ENCODE peak calls at places on chromosome X, in six cellular contexts. Z is stomach, L is left ventricle myocardium inferior, B is breast epithelium, X is psoas muscle, G is cardiac muscle cell. E is an unnamed sample.

GRCh38 chrX:23344208-23344903 is 9.7 kb downstream of the PTCHD1 start:
- DNase-seq in Z (no peak), L (no peak), B (no peak), X (no peak), G (no peak), E (no peak)

GRCh38 chrX:13898084-13898483 is 81.2 kb upstream of the GPM6B start:
- DNase-seq in Z (no peak), L (no peak), B (no peak), X (no peak), G (peak; percentile 58), E (peak; percentile 25)

GRCh38 chrX:41085105-41085882 is at the start of gene USP9X:
- DNase-seq in Z (peak; percentile 92), L (peak; percentile 88), B (peak; percentile 91), X (peak; percentile 97), G (peak; percentile 94), E (peak; percentile 88)

GRCh38 chrX:13029341-13029740 is 15.1 kb downstream of the FAM9C start:
- DNase-seq in Z (peak; percentile 71), L (peak; percentile 59), B (no peak), X (peak; percentile 64), G (peak; percentile 59), E (peak; percentile 71)

GRCh38 chrX:147763131-147763530 is 148.6 kb upstream of the FMR1 start:
- DNase-seq in Z (no peak), L (no peak), B (no peak), X (no peak), G (no peak), E (no peak)

GRCh38 chrX:40176979-40177430 is 79.2 kb upstream of the BCOR start:
- DNase-seq in Z (no peak), L (no peak), B (no peak), X (peak; percentile 69), G (no peak), E (no peak)

GRCh38 chrX:143121471-143121870 is 95.7 kb downstream of the SPANXN4 start:
- DNase-seq in Z (no peak), L (no peak), B (no peak), X (no peak), G (no peak), E (no peak)

GRCh38 chrX:576904-577303 is 53.7 kb upstream of the SHOX start:
- DNase-seq in Z (no peak), L (no peak), B (no peak), X (no peak), G (no peak), E (no peak)

GRCh38 chrX:121823406-121823805 is 776.0 kb downstream of the GLUD2 start:
- DNase-seq in Z (no peak), L (no peak), B (no peak), X (no peak), G (no peak), E (no peak)

GRCh38 chrX:71621644-71622346 is 3.5 kb upstream of the CXCR3 start:
- DNase-seq in Z (no peak), L (no peak), B (no peak), X (no peak), G (peak; percentile 20), E (peak; percentile 6)

GRCh38 chrX:46737041-46737440 is 21.9 kb downstream of the SLC9A7 start:
- DNase-seq in Z (no peak), L (no peak), B (no peak), X (no peak), G (peak; percentile 48), E (no peak)

GRCh38 chrX:107542500-107542899 is 85.8 kb upstream of the PRPS1 start:
- DNase-seq in Z (peak; percentile 48), L (no peak), B (no peak), X (no peak), G (peak; percentile 34), E (no peak)

GRCh38 chrX:45889471-45889870 is 655.8 kb downstream of the ZNF674 start:
- DNase-seq in Z (no peak), L (no peak), B (no peak), X (no peak), G (no peak), E (no peak)

GRCh38 chrX:65871671-65872311 is 168.1 kb downstream of the VSIG4 start:
- DNase-seq in Z (no peak), L (no peak), B (no peak), X (no peak), G (peak; percentile 4), E (peak; percentile 6)

GRCh38 chrX:124940536-124940935 is 379.1 kb upstream of the TEX13C start:
- DNase-seq in Z (no peak), L (no peak), B (no peak), X (no peak), G (no peak), E (no peak)

GRCh38 chrX:128622296-128622695 is 570.1 kb upstream of the ACTRT1 start:
- DNase-seq in Z (no peak), L (no peak), B (no peak), X (no peak), G (no peak), E (no peak)

GRCh38 chrX:18574591-18574990 is 97.3 kb downstream of the RS1 start:
- DNase-seq in Z (no peak), L (peak; percentile 22), B (no peak), X (peak; percentile 53), G (peak; percentile 72), E (no peak)

GRCh38 chrX:71540801-71541545 is 8.1 kb downstream of the OGT start:
- DNase-seq in Z (no peak), L (no peak), B (no peak), X (no peak), G (no peak), E (no peak)

GRCh38 chrX:103517246-103517645 is 2.0 kb downstream of the RAB40A start:
- DNase-seq in Z (no peak), L (no peak), B (no peak), X (no peak), G (peak; percentile 76), E (no peak)

GRCh38 chrX:14243823-14244222 is 214.1 kb upstream of the GEMIN8 start:
- DNase-seq in Z (no peak), L (no peak), B (no peak), X (no peak), G (no peak), E (no peak)

GRCh38 chrX:105870465-105870864 is 48.1 kb downstream of the NRK start:
- DNase-seq in Z (no peak), L (no peak), B (no peak), X (no peak), G (no peak), E (no peak)

GRCh38 chrX:93319604-93320003 is 353.8 kb downstream of the NAP1L3 start:
- DNase-seq in Z (no peak), L (no peak), B (no peak), X (no peak), G (no peak), E (no peak)
- H3K4me1 ChIP-seq in Z (no peaks in the 10 kb centered on the region), L (no peaks in the 10 kb centered on the region), B (no peaks in the 10 kb centered on the region), X (no peaks in the 10 kb centered on the region), G (no peaks in the 10 kb centered on the region), E (no peaks in the 10 kb centered on the region)

GRCh38 chrX:24494544-24495113 is 29.5 kb downstream of the PDK3 start:
- DNase-seq in Z (no peak), L (no peak), B (peak; percentile 46), X (no peak), G (peak; percentile 84), E (peak; percentile 30)
- H3K4me3 ChIP-seq in Z (no peak overlapping the region), L (no peak overlapping the region), B (peak overlapping the region; percentile 8), X (no peak overlapping the region), G (no peak overlapping the region), E (peak overlapping the region; percentile 11)

DNA sequence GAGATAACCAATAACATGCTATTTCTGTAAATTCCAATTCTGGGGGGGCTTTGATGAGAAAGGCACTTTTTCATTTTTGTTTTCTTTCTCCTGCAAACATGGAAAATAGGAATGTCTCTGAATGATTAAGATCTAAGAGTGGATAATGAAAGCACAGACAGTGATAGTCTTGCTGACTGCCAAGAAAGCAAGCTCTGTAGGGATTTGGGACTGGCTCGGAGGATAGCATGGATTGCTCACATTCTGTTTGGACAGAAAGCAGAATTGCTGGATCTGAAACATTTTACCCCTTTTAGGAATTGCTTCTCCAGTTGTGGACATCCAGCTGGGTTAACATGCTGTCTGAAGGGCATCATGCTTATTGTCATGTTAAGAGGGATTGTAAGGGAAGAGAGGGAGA is 145.2 kb downstream of the NHS start:
- DNase-seq in Z (no peak), L (no peak), B (no peak), X (no peak), G (no peak), E (no peak)
- H3K27me3 ChIP-seq in Z (no peaks in the 10 kb centered on the region), L (no peaks in the 10 kb centered on the region), B (peaks cover 10% of the 10 kb centered on the region), X (no peaks in the 10 kb centered on the region), G (no peaks in the 10 kb centered on the region), E (no peaks in the 10 kb centered on the region)

DNA sequence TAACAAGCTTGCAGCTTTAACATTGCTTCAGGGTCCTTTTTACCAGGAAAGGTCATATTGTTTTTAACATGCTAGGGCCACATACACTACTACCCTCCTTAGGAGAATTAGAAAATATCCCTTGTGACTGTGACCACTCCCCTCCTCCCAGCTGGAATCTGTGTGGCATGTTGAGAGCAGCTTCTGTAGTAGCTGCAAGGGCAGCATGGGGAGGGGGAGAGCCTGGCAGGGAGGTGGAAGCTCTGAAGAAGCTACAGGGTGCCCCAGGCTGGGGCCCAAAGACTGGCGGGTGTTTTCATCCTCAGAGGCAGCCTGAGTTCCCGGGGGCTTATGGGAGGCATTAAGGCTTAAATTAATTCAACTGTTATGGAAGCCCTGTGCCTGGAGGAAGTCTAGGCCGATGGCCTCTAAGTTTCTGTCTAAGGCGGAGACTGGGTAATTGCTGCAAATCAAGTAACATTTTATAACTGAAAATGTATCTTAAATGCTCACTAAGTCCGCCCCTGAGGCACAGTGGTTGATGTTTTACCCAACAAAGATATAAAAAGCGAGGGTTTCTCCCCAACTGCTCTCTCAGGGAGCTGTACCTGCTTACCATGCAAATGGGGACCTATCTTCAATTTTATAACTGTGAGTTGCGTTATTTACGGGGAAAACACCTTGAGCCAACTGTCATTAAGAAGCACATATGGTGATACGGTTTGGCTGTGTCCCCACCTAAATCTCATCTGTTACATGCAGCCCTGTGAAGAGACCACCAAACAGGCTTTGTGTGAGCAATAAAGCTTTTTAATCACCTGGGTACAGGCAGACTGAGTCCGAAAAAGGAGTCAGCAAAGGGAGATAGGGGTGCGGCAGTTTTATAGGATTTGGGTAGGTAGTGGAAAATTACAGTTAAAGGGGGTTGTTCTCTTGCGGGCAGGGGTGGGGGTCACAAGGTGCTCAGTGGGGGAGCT is 37.4 kb upstream of the STS start:
- DNase-seq in Z (no peak), L (no peak), B (no peak), X (no peak), G (no peak), E (no peak)
- H3K4me1 ChIP-seq in Z (peaks cover 6% of the 10 kb centered on the region), L (peaks cover 11% of the 10 kb centered on the region), B (no peaks in the 10 kb centered on the region), X (peaks cover 11% of the 10 kb centered on the region), G (peaks cover 3% of the 10 kb centered on the region), E (peaks cover 7% of the 10 kb centered on the region)

GRCh38 chrX:9352683-9353430 is 112.0 kb upstream of the TBL1X start:
- DNase-seq in Z (peak; percentile 49), L (no peak), B (no peak), X (no peak), G (peak; percentile 80), E (no peak)
- H3K4me3 ChIP-seq in Z (no peak overlapping the region), L (no peak overlapping the region), B (no peak overlapping the region), X (no peak overlapping the region), G (no peak overlapping the region), E (no peak overlapping the region)

DNA sequence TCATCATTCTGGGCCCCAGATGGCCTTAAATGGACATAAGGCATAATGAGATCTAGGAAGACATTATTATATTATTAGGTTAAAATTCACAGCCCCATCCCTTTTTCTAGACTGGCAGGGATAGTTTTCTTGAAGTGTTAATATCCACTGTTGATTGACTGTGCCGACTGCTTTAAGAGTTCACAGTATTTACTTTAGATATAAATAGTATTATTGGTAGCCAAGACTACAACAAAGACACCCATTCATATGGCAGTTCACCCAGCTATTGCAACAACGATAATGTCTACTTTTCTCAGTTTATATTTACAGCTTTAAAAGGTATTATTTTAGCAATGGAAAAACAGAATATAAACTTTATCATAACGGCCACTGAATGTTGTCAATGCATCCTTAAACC is 922.2 kb upstream of the POU3F4 start:
- DNase-seq in Z (no peak), L (no peak), B (no peak), X (no peak), G (no peak), E (no peak)
- H3K27me3 ChIP-seq in Z (no peaks in the 10 kb centered on the region), L (no peaks in the 10 kb centered on the region), B (peaks cover 12% of the 10 kb centered on the region), X (no peaks in the 10 kb centered on the region), G (no peaks in the 10 kb centered on the region), E (no peaks in the 10 kb centered on the region)